ENCODE peak calls at places on chromosomes 4 and X, in five cellular contexts. N is hepatocyte; L is naive thymus-derived CD8-positive, alpha-beta T cell; W is stimulated activated CD4-positive, alpha-beta T cell treated with anti-CD3 and anti-CD28 coated beads, Interleukin-12 subunit alpha, Interleukin-12 subunit beta, amount 100 ng/mL, for 24 hours; P is AG04449. Q is an unnamed sample.

GRCh38 chrX:1531106-1531890 is 5.7 kb downstream of the P2RY8 start:
- DNase-seq in N (no peak), L (no peak), P (no peak), W (peak), Q (no peak)

GRCh38 chr4:179447308-179447707 is 2005.1 kb upstream of the AGA start:
- DNase-seq in W (no peak), N (no peak), L (no peak), P (no peak), Q (no peak)

GRCh38 chrX:101550362-101550761 is at the start of gene ARMCX1:
- DNase-seq in N (peak), L (peak), P (no peak), W (no peak), Q (peak)

GRCh38 chrX:10086683-10087082 is 70.1 kb upstream of the CLCN4 start:
- DNase-seq in L (no peak), W (no peak), N (no peak), P (no peak), Q (no peak)

GRCh38 chr4:60723796-60724195 is 476.3 kb upstream of the ADGRL3 start:
- DNase-seq in W (no peak), P (no peak), L (no peak), N (no peak), Q (no peak)

GRCh38 chrX:46587158-46587557 is 13.6 kb downstream of the CHST7 start:
- DNase-seq in P (no peak), L (no peak), W (no peak), N (no peak), Q (no peak)

GRCh38 chr4:15495621-15496020 is 25.9 kb downstream of the CC2D2A start:
- DNase-seq in P (no peak), N (no peak), W (no peak), L (no peak), Q (no peak)

GRCh38 chrX:17374619-17375360 is at the start of gene NHS:
- DNase-seq in W (no peak), P (no peak), L (no peak), N (peak), Q (peak)

GRCh38 chr4:82429728-82430192 is 502 bp downstream of the HNRNPDL start:
- DNase-seq in N (no peak), L (no peak), P (no peak), W (no peak), Q (no peak)

GRCh38 chr4:54402880-54403503 is 173.9 kb downstream of the PDGFRA start:
- DNase-seq in P (no peak), N (no peak), W (no peak), L (no peak), Q (no peak)

GRCh38 chr4:66906314-66906713 is 639.0 kb downstream of the CENPC start:
- DNase-seq in W (no peak), L (no peak), P (no peak), N (no peak), Q (no peak)